ENCODE peak calls at places on chromosomes 11 and 22, in ten cellular contexts. Z is GM23338, O is SK-N-SH, B is upper lobe of left lung, V is sigmoid colon, D is breast epithelium, W is HCT116, P is spleen, G is esophagus muscularis mucosa, I is HepG2. R is an unnamed sample.

GRCh38 chr11:111561801-111562325 is 21.3 kb downstream of the LAYN start:
- DNase-seq in I (peak; percentile 63), D (no peak), Z (peak; percentile 67), B (no peak), O (no peak), G (no peak), P (no peak), V (no peak), W (no peak), R (no peak)

GRCh38 chr11:75509201-75509600 is 16.5 kb downstream of the GDPD5 start:
- DNase-seq in I (no peak), W (no peak), P (no peak), V (no peak), G (no peak), D (no peak), Z (no peak), B (no peak), O (no peak), R (no peak)

GRCh38 chr11:34111722-34112270 is 6.4 kb downstream of the NAT10 start:
- DNase-seq in V (no peak), W (no peak), D (no peak), P (no peak), Z (no peak), G (no peak), I (no peak), O (no peak), B (peak; percentile 35), R (no peak)

GRCh38 chr11:85854557-85855340 is 434 bp upstream of the CCDC83 start:
- DNase-seq in B (peak; percentile 94), W (peak; percentile 72), P (peak; percentile 99), D (peak; percentile 82), V (peak; percentile 95), O (peak; percentile 95), I (peak; percentile 84), Z (peak; percentile 97), G (peak; percentile 96), R (peak; percentile 93)

GRCh38 chr11:293293-293851 is 4.4 kb downstream of the PGGHG start:
- DNase-seq in O (no peak), I (no peak), P (peak; percentile 72), W (no peak), B (no peak), V (peak; percentile 61), D (no peak), Z (no peak), G (no peak), R (no peak)

GRCh38 chr11:8090756-8091155 is 9.7 kb downstream of the TUB start:
- DNase-seq in O (peak; percentile 79), P (peak; percentile 24), D (no peak), B (peak; percentile 15), I (peak; percentile 20), Z (peak; percentile 95), W (peak; percentile 8), G (no peak), V (peak; percentile 62), R (no peak)

GRCh38 chr11:3002346-3002745 is 10.2 kb upstream of the NAP1L4 start:
- DNase-seq in G (no peak), O (no peak), B (no peak), Z (no peak), I (no peak), P (no peak), V (no peak), W (no peak), D (no peak), R (no peak)

GRCh38 chr22:29151316-29151715 is 54.4 kb upstream of the EMID1 start:
- DNase-seq in O (no peak), G (no peak), W (no peak), B (no peak), Z (no peak), V (peak; percentile 26), P (no peak), D (no peak), I (no peak), R (no peak)

GRCh38 chr22:23242473-23243001 is 62.2 kb downstream of the BCR start:
- DNase-seq in G (no peak), I (no peak), Z (peak; percentile 95), O (no peak), P (no peak), W (no peak), B (no peak), D (no peak), V (no peak), R (no peak)

GRCh38 chr11:528166-528814 is 7.1 kb downstream of the HRAS start:
- DNase-seq in P (no peak), I (no peak), Z (no peak), O (no peak), B (no peak), G (no peak), W (no peak), D (no peak), V (no peak), R (no peak)

GRCh38 chr11:76181371-76181770 is 24.9 kb downstream of the WNT11 start:
- DNase-seq in B (no peak), I (no peak), Z (peak; percentile 51), W (no peak), P (no peak), V (no peak), D (no peak), O (no peak), G (no peak), R (no peak)

GRCh38 chr11:6637871-6638270 is 17.7 kb downstream of the DCHS1 start:
- DNase-seq in V (peak; percentile 70), P (no peak), W (no peak), G (no peak), B (peak; percentile 77), O (no peak), Z (no peak), I (no peak), D (no peak), R (no peak)

GRCh38 chr11:6634534-6634933 is 15.3 kb upstream of the TPP1 start:
- DNase-seq in V (no peak), B (no peak), D (no peak), G (no peak), P (no peak), W (no peak), I (no peak), Z (no peak), O (no peak), R (no peak)

GRCh38 chr11:6633422-6634408 is 14.5 kb upstream of the TPP1 start:
- DNase-seq in Z (no peak), P (no peak), B (no peak), V (no peak), W (no peak), I (no peak), G (no peak), D (no peak), O (no peak), R (no peak)

GRCh38 chr11:6636480-6636879 is 17.3 kb upstream of the TPP1 start:
- DNase-seq in Z (no peak), B (no peak), W (no peak), D (no peak), G (no peak), I (no peak), V (no peak), P (no peak), O (no peak), R (no peak)

GRCh38 chr11:6635082-6635932 is 16.1 kb upstream of the TPP1 start:
- DNase-seq in I (peak; percentile 40), Z (no peak), B (no peak), G (no peak), D (no peak), W (no peak), V (peak; percentile 80), O (no peak), P (peak; percentile 82), R (peak; percentile 89)
- TF ChIP-seq POLR2AphosphoS5 in I (no peak), Z (no peak), B (peak; percentile 91), G (peak; percentile 13), D (no peak), W (no peak), V (peak; percentile 47), O (no peak), P (peak; percentile 88), R (peak; percentile 71)

DNA sequence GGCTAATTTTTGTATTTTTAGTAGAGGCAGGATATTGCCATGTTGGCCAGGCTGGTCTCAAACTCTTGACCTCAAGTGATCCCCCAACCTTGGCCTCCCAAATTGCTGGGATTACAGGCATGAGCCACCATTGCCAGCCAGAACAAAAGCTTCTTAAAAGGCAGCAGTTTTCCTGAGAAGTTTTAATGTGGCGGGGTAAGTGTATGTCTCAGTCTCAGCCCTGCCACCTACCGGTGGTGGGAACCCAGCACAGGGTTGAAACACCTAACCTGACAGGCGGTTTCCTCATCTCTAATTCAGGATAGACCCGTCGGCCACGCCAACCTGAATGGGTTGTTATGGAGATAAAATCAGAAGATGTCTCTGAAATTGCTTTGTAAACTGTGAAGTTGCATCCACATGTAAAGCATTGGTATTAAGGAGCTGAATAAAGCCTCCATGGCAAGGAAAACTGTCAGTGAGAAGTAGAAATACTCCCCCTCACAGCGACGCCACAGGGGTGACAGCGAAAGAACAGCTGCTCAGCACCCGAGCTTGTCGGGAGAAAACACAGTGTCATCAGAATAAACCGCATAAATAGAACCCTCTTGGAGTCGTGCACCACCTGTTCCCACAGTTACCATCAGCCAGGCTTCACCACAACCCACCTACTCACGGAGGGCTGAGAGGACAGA is 165.9 kb upstream of the NCAM1 start:
- DNase-seq in P (no peak), G (no peak), V (no peak), I (peak; percentile 19), B (no peak), O (peak; percentile 56), Z (peak; percentile 84), W (peak; percentile 38), D (no peak), R (peak; percentile 2)
- H3K27ac ChIP-seq in P (no peak overlapping the region), G (peak overlapping the region; percentile 75), V (peak overlapping the region; percentile 67), I (no peak overlapping the region), B (no peak overlapping the region), O (no peak overlapping the region), Z (no peak overlapping the region), W (no peak overlapping the region), D (peak overlapping the region; percentile 43), R (no peak overlapping the region)

GRCh38 chr22:40204331-40205116 is 26.8 kb downstream of the TNRC6B start:
- DNase-seq in W (no peak), Z (no peak), P (no peak), V (no peak), G (no peak), B (no peak), I (peak; percentile 59), D (no peak), O (peak; percentile 57), R (no peak)
- TF ChIP-seq POLR2AphosphoS5 in W (no peak), Z (no peak), P (peak; percentile 47), V (peak; percentile 65), G (peak; percentile 47), B (no peak), I (no peak), D (no peak), O (no peak), R (no peak)

DNA sequence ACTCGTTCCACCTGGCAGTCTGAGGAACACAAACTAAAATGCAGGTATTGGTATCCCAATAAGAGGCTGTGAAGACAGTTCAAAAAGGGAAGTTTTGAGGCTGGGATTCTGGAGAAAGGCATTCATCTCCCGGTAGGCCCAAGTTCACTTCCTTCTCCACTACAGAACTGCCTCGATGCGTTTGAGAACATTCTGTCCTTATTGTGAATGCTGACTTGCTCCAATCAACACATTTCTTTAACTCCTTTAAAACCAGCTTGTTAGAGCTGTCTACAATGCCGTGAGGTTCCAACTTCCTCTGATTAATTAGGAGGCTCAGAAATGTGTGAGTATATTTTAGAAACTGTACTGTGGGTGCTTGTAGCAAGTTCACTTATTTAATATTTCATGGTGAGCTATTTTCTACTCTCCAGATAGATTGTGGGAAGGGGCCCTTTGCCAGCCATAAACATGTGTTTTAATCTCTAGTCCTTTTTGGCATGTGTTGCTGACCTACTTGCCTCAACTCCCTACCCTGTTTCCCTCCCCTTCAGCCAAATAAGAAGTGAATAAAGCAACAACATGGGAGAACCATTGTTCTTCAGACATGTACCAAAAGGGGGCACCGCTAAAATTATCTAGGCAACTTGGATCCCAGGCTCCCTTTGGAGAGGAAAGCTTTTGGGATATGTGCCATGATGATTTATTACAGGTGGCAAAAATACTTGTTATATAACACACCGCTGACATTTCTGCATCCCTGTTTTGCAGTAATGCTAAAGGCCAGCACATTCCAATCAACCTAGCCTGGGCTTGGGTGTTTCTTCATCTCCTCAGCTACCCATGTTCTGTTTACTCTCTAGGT is 245.6 kb downstream of the BLID start:
- DNase-seq in V (no peak), B (no peak), W (no peak), I (peak; percentile 4), Z (peak; percentile 17), G (peak; percentile 91), O (no peak), D (no peak), P (no peak), R (no peak)
- H3K27ac ChIP-seq in V (peak overlapping the region; percentile 79), B (no peak overlapping the region), W (no peak overlapping the region), I (no peak overlapping the region), Z (no peak overlapping the region), G (peak overlapping the region; percentile 81), O (no peak overlapping the region), D (no peak overlapping the region), P (peak overlapping the region; percentile 54), R (no peak overlapping the region)

R was measured in HL-60.